ENCODE peak calls at places on chromosomes 4 and X, in nine cellular contexts. One of them, this sample, is unnamed.

GRCh38 chr4:64368741-64369140 is 40.5 kb downstream of the TECRL start:
- DNase-seq in GM23248: no peak
- DNase-seq in GM20000: no peak
- DNase-seq in left cardiac atrium: no peak
- DNase-seq in adipocyte: no peak
- DNase-seq in iris pigment epithelial cell: no peak
- DNase-seq in D341Med: no peak
- DNase-seq in foreskin keratinocyte: no peak
- DNase-seq in epithelial cell of esophagus: no peak
- DNase-seq in this sample: no peak

GRCh38 chrX:72247206-72247944 is 8.5 kb upstream of the ERCC6L start:
- DNase-seq in left cardiac atrium: peak; percentile 46
- DNase-seq in D341Med: peak; percentile 31
- DNase-seq in adipocyte: no peak
- DNase-seq in GM20000: no peak
- DNase-seq in foreskin keratinocyte: no peak
- DNase-seq in iris pigment epithelial cell: peak; percentile 53
- DNase-seq in epithelial cell of esophagus: no peak
- DNase-seq in GM23248: no peak
- DNase-seq in this sample: peak; percentile 14

GRCh38 chr4:158291334-158292055 is 81.2 kb downstream of the TMEM144 start:
- DNase-seq in GM20000: no peak
- DNase-seq in epithelial cell of esophagus: no peak
- DNase-seq in GM23248: no peak
- DNase-seq in left cardiac atrium: no peak
- DNase-seq in D341Med: no peak
- DNase-seq in adipocyte: no peak
- DNase-seq in foreskin keratinocyte: no peak
- DNase-seq in iris pigment epithelial cell: no peak
- DNase-seq in this sample: no peak

GRCh38 chr4:2842667-2843022 is 999 bp upstream of the ADD1 start:
- DNase-seq in left cardiac atrium: no peak
- DNase-seq in GM20000: no peak
- DNase-seq in epithelial cell of esophagus: no peak
- DNase-seq in foreskin keratinocyte: no peak
- DNase-seq in adipocyte: no peak
- DNase-seq in GM23248: peak; percentile 33
- DNase-seq in iris pigment epithelial cell: no peak
- DNase-seq in D341Med: no peak
- DNase-seq in this sample: no peak

GRCh38 chr4:122873752-122874151 is 47.1 kb downstream of the FGF2 start:
- DNase-seq in foreskin keratinocyte: peak; percentile 25
- DNase-seq in GM20000: no peak
- DNase-seq in adipocyte: peak; percentile 36
- DNase-seq in epithelial cell of esophagus: peak; percentile 80
- DNase-seq in GM23248: peak; percentile 65
- DNase-seq in iris pigment epithelial cell: peak; percentile 75
- DNase-seq in left cardiac atrium: no peak
- DNase-seq in D341Med: no peak
- DNase-seq in this sample: no peak

GRCh38 chrX:16143968-16144367 is 20.6 kb downstream of the GRPR start:
- DNase-seq in D341Med: no peak
- DNase-seq in epithelial cell of esophagus: no peak
- DNase-seq in GM20000: no peak
- DNase-seq in iris pigment epithelial cell: no peak
- DNase-seq in left cardiac atrium: no peak
- DNase-seq in adipocyte: no peak
- DNase-seq in foreskin keratinocyte: no peak
- DNase-seq in GM23248: no peak
- DNase-seq in this sample: no peak

GRCh38 chr4:9979101-9979815 is 42.0 kb downstream of the SLC2A9 start:
- DNase-seq in GM20000: no peak
- DNase-seq in adipocyte: no peak
- DNase-seq in GM23248: no peak
- DNase-seq in iris pigment epithelial cell: no peak
- DNase-seq in left cardiac atrium: no peak
- DNase-seq in epithelial cell of esophagus: no peak
- DNase-seq in foreskin keratinocyte: no peak
- DNase-seq in D341Med: no peak
- DNase-seq in this sample: peak; percentile 13

GRCh38 chr4:118154643-118155042 is 120.4 kb downstream of the NDST3 start:
- DNase-seq in GM23248: peak; percentile 26
- DNase-seq in foreskin keratinocyte: peak; percentile 16
- DNase-seq in D341Med: no peak
- DNase-seq in left cardiac atrium: no peak
- DNase-seq in GM20000: no peak
- DNase-seq in iris pigment epithelial cell: peak; percentile 84
- DNase-seq in adipocyte: peak; percentile 62
- DNase-seq in epithelial cell of esophagus: peak; percentile 37
- DNase-seq in this sample: no peak

GRCh38 chrX:140701480-140701879 is 8.1 kb upstream of the LINC00632 start:
- DNase-seq in D341Med: no peak
- DNase-seq in foreskin keratinocyte: no peak
- DNase-seq in iris pigment epithelial cell: peak; percentile 15
- DNase-seq in GM23248: peak; percentile 59
- DNase-seq in GM20000: no peak
- DNase-seq in left cardiac atrium: no peak
- DNase-seq in adipocyte: peak; percentile 24
- DNase-seq in epithelial cell of esophagus: peak; percentile 19
- DNase-seq in this sample: peak; percentile 44

GRCh38 chr4:53592686-53593641 is 1.7 kb upstream of the LNX1 start:
- DNase-seq in GM23248: no peak
- DNase-seq in iris pigment epithelial cell: no peak
- DNase-seq in D341Med: no peak
- DNase-seq in epithelial cell of esophagus: peak; percentile 83
- DNase-seq in foreskin keratinocyte: peak; percentile 59
- DNase-seq in GM20000: no peak
- DNase-seq in left cardiac atrium: peak; percentile 58
- DNase-seq in adipocyte: no peak
- DNase-seq in this sample: no peak

GRCh38 chr4:38531126-38531737 is 132.8 kb upstream of the KLF3 start:
- DNase-seq in GM23248: no peak
- DNase-seq in adipocyte: peak; percentile 49
- DNase-seq in D341Med: no peak
- DNase-seq in GM20000: peak; percentile 46
- DNase-seq in iris pigment epithelial cell: peak; percentile 24
- DNase-seq in foreskin keratinocyte: no peak
- DNase-seq in left cardiac atrium: no peak
- DNase-seq in epithelial cell of esophagus: no peak
- DNase-seq in this sample: no peak

GRCh38 chrX:109943740-109944092 is 59.2 kb upstream of the TMEM164 start:
- DNase-seq in left cardiac atrium: no peak
- DNase-seq in epithelial cell of esophagus: no peak
- DNase-seq in D341Med: no peak
- DNase-seq in foreskin keratinocyte: no peak
- DNase-seq in adipocyte: no peak
- DNase-seq in iris pigment epithelial cell: no peak
- DNase-seq in GM20000: no peak
- DNase-seq in GM23248: no peak
- DNase-seq in this sample: no peak

GRCh38 chr4:57110635-57111546 is 706 bp upstream of the IGFBP7 start:
- DNase-seq in D341Med: peak; percentile 57
- DNase-seq in adipocyte: peak; percentile 78
- DNase-seq in iris pigment epithelial cell: peak; percentile 77
- DNase-seq in left cardiac atrium: peak; percentile 46
- DNase-seq in GM20000: peak; percentile 67
- DNase-seq in epithelial cell of esophagus: peak; percentile 49
- DNase-seq in foreskin keratinocyte: no peak
- DNase-seq in GM23248: peak; percentile 74
- DNase-seq in this sample: no peak

GRCh38 chr4:82784615-82785247 is 13.9 kb downstream of the SCD5 start:
- DNase-seq in left cardiac atrium: no peak
- DNase-seq in epithelial cell of esophagus: peak; percentile 24
- DNase-seq in GM20000: no peak
- DNase-seq in iris pigment epithelial cell: peak; percentile 76
- DNase-seq in foreskin keratinocyte: no peak
- DNase-seq in adipocyte: no peak
- DNase-seq in GM23248: peak; percentile 87
- DNase-seq in D341Med: peak; percentile 70
- DNase-seq in this sample: peak; percentile 86

GRCh38 chrX:153727108-153727931 is 2.7 kb downstream of the ABCD1 start:
- DNase-seq in D341Med: no peak
- DNase-seq in GM23248: peak; percentile 59
- DNase-seq in GM20000: no peak
- DNase-seq in foreskin keratinocyte: no peak
- DNase-seq in adipocyte: peak; percentile 31
- DNase-seq in iris pigment epithelial cell: peak; percentile 26
- DNase-seq in epithelial cell of esophagus: no peak
- DNase-seq in left cardiac atrium: peak; percentile 53
- DNase-seq in this sample: no peak

GRCh38 chr4:165926307-165926706 is 53.3 kb downstream of the TLL1 start:
- DNase-seq in adipocyte: no peak
- DNase-seq in GM23248: no peak
- DNase-seq in D341Med: no peak
- DNase-seq in epithelial cell of esophagus: no peak
- DNase-seq in foreskin keratinocyte: no peak
- DNase-seq in left cardiac atrium: no peak
- DNase-seq in iris pigment epithelial cell: no peak
- DNase-seq in GM20000: no peak
- DNase-seq in this sample: no peak

GRCh38 chr4:130043796-130044195 is 947.8 kb downstream of the C4orf33 start:
- DNase-seq in foreskin keratinocyte: no peak
- DNase-seq in epithelial cell of esophagus: no peak
- DNase-seq in adipocyte: peak; percentile 63
- DNase-seq in left cardiac atrium: no peak
- DNase-seq in iris pigment epithelial cell: no peak
- DNase-seq in D341Med: no peak
- DNase-seq in GM20000: no peak
- DNase-seq in GM23248: no peak
- DNase-seq in this sample: no peak

GRCh38 chr4:139633661-139634060 is 32.0 kb upstream of the MGST2 start:
- DNase-seq in foreskin keratinocyte: no peak
- DNase-seq in GM20000: no peak
- DNase-seq in D341Med: peak; percentile 78
- DNase-seq in GM23248: peak; percentile 53
- DNase-seq in iris pigment epithelial cell: peak; percentile 43
- DNase-seq in adipocyte: peak; percentile 44
- DNase-seq in epithelial cell of esophagus: peak; percentile 42
- DNase-seq in left cardiac atrium: no peak
- DNase-seq in this sample: peak; percentile 39

GRCh38 chr4:53716471-53717063 is 125.3 kb upstream of the LNX1 start:
- DNase-seq in iris pigment epithelial cell: no peak
- DNase-seq in GM20000: no peak
- DNase-seq in D341Med: no peak
- DNase-seq in foreskin keratinocyte: no peak
- DNase-seq in epithelial cell of esophagus: no peak
- DNase-seq in left cardiac atrium: no peak
- DNase-seq in adipocyte: no peak
- DNase-seq in GM23248: peak; percentile 47
- DNase-seq in this sample: no peak

GRCh38 chr4:128287159-128287870 is at the start of gene PGRMC2:
- DNase-seq in foreskin keratinocyte: no peak
- DNase-seq in GM20000: peak; percentile 15
- DNase-seq in epithelial cell of esophagus: no peak
- DNase-seq in GM23248: peak; percentile 68
- DNase-seq in adipocyte: peak; percentile 61
- DNase-seq in iris pigment epithelial cell: peak; percentile 53
- DNase-seq in left cardiac atrium: no peak
- DNase-seq in D341Med: peak; percentile 58
- DNase-seq in this sample: peak; percentile 41

GRCh38 chr4:100789991-100790390 is 272.2 kb upstream of the EMCN start:
- DNase-seq in GM20000: no peak
- DNase-seq in GM23248: no peak
- DNase-seq in foreskin keratinocyte: no peak
- DNase-seq in iris pigment epithelial cell: no peak
- DNase-seq in D341Med: no peak
- DNase-seq in epithelial cell of esophagus: no peak
- DNase-seq in left cardiac atrium: no peak
- DNase-seq in adipocyte: no peak
- DNase-seq in this sample: no peak

GRCh38 chrX:109619816-109620215 is 5.2 kb downstream of the KCNE5 start:
- DNase-seq in epithelial cell of esophagus: no peak
- DNase-seq in foreskin keratinocyte: no peak
- DNase-seq in D341Med: no peak
- DNase-seq in GM20000: peak; percentile 14
- DNase-seq in left cardiac atrium: no peak
- DNase-seq in adipocyte: no peak
- DNase-seq in iris pigment epithelial cell: no peak
- DNase-seq in GM23248: no peak
- DNase-seq in this sample: no peak

GRCh38 chr4:93983133-93983532 is 154.6 kb downstream of the ATOH1 start:
- DNase-seq in D341Med: no peak
- DNase-seq in left cardiac atrium: no peak
- DNase-seq in GM23248: no peak
- DNase-seq in epithelial cell of esophagus: no peak
- DNase-seq in foreskin keratinocyte: no peak
- DNase-seq in GM20000: peak; percentile 11
- DNase-seq in iris pigment epithelial cell: no peak
- DNase-seq in adipocyte: no peak
- DNase-seq in this sample: no peak

GRCh38 chr4:173334891-173335754 is 965 bp upstream of the HMGB2 start:
- DNase-seq in foreskin keratinocyte: peak; percentile 64
- DNase-seq in iris pigment epithelial cell: peak; percentile 60
- DNase-seq in epithelial cell of esophagus: peak; percentile 84
- DNase-seq in left cardiac atrium: peak; percentile 62
- DNase-seq in GM23248: peak; percentile 84
- DNase-seq in D341Med: peak; percentile 92
- DNase-seq in GM20000: peak; percentile 72
- DNase-seq in adipocyte: peak; percentile 84
- DNase-seq in this sample: peak; percentile 86

GRCh38 chr4:4456351-4456750 is 69.4 kb downstream of the NSG1 start:
- DNase-seq in D341Med: no peak
- DNase-seq in iris pigment epithelial cell: peak; percentile 66
- DNase-seq in left cardiac atrium: no peak
- DNase-seq in foreskin keratinocyte: no peak
- DNase-seq in epithelial cell of esophagus: peak; percentile 70
- DNase-seq in adipocyte: no peak
- DNase-seq in GM20000: no peak
- DNase-seq in GM23248: peak; percentile 6
- DNase-seq in this sample: peak; percentile 29

GRCh38 chrX:7943600-7944245 is 16.5 kb upstream of the PNPLA4 start:
- DNase-seq in adipocyte: no peak
- DNase-seq in epithelial cell of esophagus: peak; percentile 79
- DNase-seq in left cardiac atrium: no peak
- DNase-seq in GM23248: no peak
- DNase-seq in D341Med: no peak
- DNase-seq in GM20000: no peak
- DNase-seq in iris pigment epithelial cell: no peak
- DNase-seq in foreskin keratinocyte: no peak
- DNase-seq in this sample: no peak

GRCh38 chr4:13240066-13240465 is 244.1 kb downstream of the RAB28 start:
- DNase-seq in adipocyte: no peak
- DNase-seq in left cardiac atrium: no peak
- DNase-seq in foreskin keratinocyte: no peak
- DNase-seq in GM20000: no peak
- DNase-seq in D341Med: no peak
- DNase-seq in iris pigment epithelial cell: peak; percentile 22
- DNase-seq in epithelial cell of esophagus: no peak
- DNase-seq in GM23248: peak; percentile 58
- DNase-seq in this sample: no peak

GRCh38 chr4:2287594-2287915 is 25.6 kb upstream of the MXD4 start:
- DNase-seq in D341Med: no peak
- DNase-seq in GM23248: no peak
- DNase-seq in epithelial cell of esophagus: no peak
- DNase-seq in iris pigment epithelial cell: no peak
- DNase-seq in foreskin keratinocyte: no peak
- DNase-seq in GM20000: no peak
- DNase-seq in adipocyte: no peak
- DNase-seq in left cardiac atrium: no peak
- DNase-seq in this sample: peak; percentile 4

GRCh38 chr4:15729910-15730533 is 27.2 kb downstream of the BST1 start:
- DNase-seq in epithelial cell of esophagus: peak; percentile 51
- DNase-seq in D341Med: peak; percentile 60
- DNase-seq in foreskin keratinocyte: peak; percentile 19
- DNase-seq in adipocyte: peak; percentile 86
- DNase-seq in iris pigment epithelial cell: peak; percentile 38
- DNase-seq in left cardiac atrium: no peak
- DNase-seq in GM20000: peak; percentile 59
- DNase-seq in GM23248: peak; percentile 62
- DNase-seq in this sample: no peak

GRCh38 chr4:52588771-52589591 is 70.1 kb downstream of the USP46 start:
- DNase-seq in epithelial cell of esophagus: peak; percentile 87
- DNase-seq in D341Med: no peak
- DNase-seq in adipocyte: no peak
- DNase-seq in GM20000: no peak
- DNase-seq in foreskin keratinocyte: peak; percentile 66
- DNase-seq in left cardiac atrium: no peak
- DNase-seq in iris pigment epithelial cell: peak; percentile 96
- DNase-seq in GM23248: peak; percentile 87
- DNase-seq in this sample: no peak

GRCh38 chr4:10013722-10014121 is 7.6 kb downstream of the SLC2A9 start:
- DNase-seq in D341Med: peak; percentile 69
- DNase-seq in left cardiac atrium: peak; percentile 51
- DNase-seq in epithelial cell of esophagus: peak; percentile 72
- DNase-seq in iris pigment epithelial cell: peak; percentile 45
- DNase-seq in GM20000: peak; percentile 65
- DNase-seq in foreskin keratinocyte: no peak
- DNase-seq in GM23248: peak; percentile 43
- DNase-seq in adipocyte: no peak
- DNase-seq in this sample: peak; percentile 63